ENCODE peak calls at places on chromosomes 7 and 10, in six cellular contexts. H is body of pancreas, P is endothelial cell of umbilical vein, C is prostate gland, J is IMR-90, O is spleen. G is an unnamed sample.

GRCh38 chr10:132326925-132327324 is 5.1 kb upstream of the LRRC27 start:
- DNase-seq in C (no peak), P (no peak), H (no peak), O (no peak), J (no peak), G (no peak)

GRCh38 chr10:21340341-21340740 is 185.1 kb downstream of the SKIDA1 start:
- DNase-seq in H (no peak), P (no peak), J (no peak), O (no peak), C (no peak), G (no peak)

GRCh38 chr7:46764100-46764941 is 817.6 kb downstream of the TNS3 start:
- DNase-seq in H (peak), P (peak), J (peak), C (peak), O (no peak), G (peak)

GRCh38 chr10:125102216-125102615 is 58.1 kb downstream of the CTBP2 start:
- DNase-seq in H (no peak), J (peak), O (peak), P (no peak), C (no peak), G (no peak)

GRCh38 chr7:83793558-83793957 is 144.6 kb upstream of the SEMA3E start:
- DNase-seq in P (no peak), C (no peak), H (no peak), J (no peak), O (no peak), G (no peak)

GRCh38 chr7:75889223-75889825 is 10.5 kb downstream of the RHBDD2 start:
- DNase-seq in H (no peak), C (no peak), O (no peak), J (no peak), P (no peak), G (no peak)

GRCh38 chr10:6299234-6299633 is 96.5 kb downstream of the PFKFB3 start:
- DNase-seq in J (no peak), C (no peak), O (no peak), H (peak), P (no peak), G (no peak)

GRCh38 chr7:40571796-40572195 is 437.0 kb downstream of the SUGCT start:
- DNase-seq in O (no peak), H (no peak), C (no peak), P (no peak), J (peak), G (no peak)

GRCh38 chr10:131946321-131946751 is 35.4 kb downstream of the BNIP3 start:
- DNase-seq in J (peak), P (peak), H (peak), O (peak), C (no peak), G (peak)

GRCh38 chr7:157526604-157527003 is 189.8 kb downstream of the DNAJB6 start:
- DNase-seq in P (no peak), J (no peak), O (peak), C (no peak), H (no peak), G (no peak)

GRCh38 chr7:82044497-82045080 is 274.7 kb upstream of the HGF start:
- DNase-seq in C (peak), P (peak), O (no peak), H (peak), J (peak), G (no peak)

GRCh38 chr10:86747796-86748581 is 8.4 kb upstream of the BMPR1A start:
- DNase-seq in J (peak), C (no peak), P (peak), H (no peak), O (no peak), G (no peak)

GRCh38 chr7:953547-954327 is 743 bp downstream of the ADAP1 start:
- DNase-seq in C (peak), J (peak), H (peak), P (no peak), O (peak), G (no peak)

GRCh38 chr7:139923090-139923489 is 94.0 kb downstream of the TBXAS1 start:
- DNase-seq in J (no peak), O (no peak), P (no peak), H (no peak), C (no peak), G (no peak)

GRCh38 chr10:35412900-35413491 is 76.7 kb downstream of the CCNY start:
- DNase-seq in H (no peak), O (no peak), J (peak), C (no peak), P (peak), G (peak)

GRCh38 chr7:10429516-10429915 is 544.2 kb upstream of the PHF14 start:
- DNase-seq in O (no peak), C (no peak), P (no peak), J (no peak), H (no peak), G (no peak)

GRCh38 chr7:142925413-142925812 is 8.1 kb downstream of the TRPV5 start:
- DNase-seq in O (no peak), C (no peak), J (no peak), H (no peak), P (no peak), G (no peak)

GRCh38 chr7:28096713-28097112 is 83.9 kb downstream of the JAZF1 start:
- DNase-seq in H (peak), J (peak), O (no peak), P (peak), C (peak), G (peak)

GRCh38 chr7:46169384-46169755 is 248.3 kb upstream of the IGFBP3 start:
- DNase-seq in H (no peak), O (no peak), J (peak), C (no peak), P (no peak), G (no peak)

GRCh38 chr10:4053940-4054339 is 268.9 kb upstream of the KLF6 start:
- DNase-seq in O (no peak), C (no peak), J (no peak), P (no peak), H (no peak), G (no peak)

GRCh38 chr10:45380903-45381610 is 7.0 kb downstream of the ALOX5 start:
- DNase-seq in H (peak), C (no peak), P (no peak), J (no peak), O (peak), G (no peak)
- TF ChIP-seq POLR2A in H (no peak), C (no peak), P (no peak), J (no peak), O (no peak), G (no peak)

GRCh38 chr10:88880287-88881094 is 446 bp downstream of the STAMBPL1 start:
- DNase-seq in O (peak), J (peak), P (peak), H (peak), C (peak), G (peak)
- TF ChIP-seq POLR2A in O (peak), J (peak), P (peak), H (peak), C (peak), G (no peak)

GRCh38 chr10:71252195-71252594 is 39.8 kb downstream of the UNC5B start:
- DNase-seq in C (no peak), O (no peak), J (no peak), P (no peak), H (no peak), G (no peak)
- TF ChIP-seq POLR2A in C (no peak), O (no peak), J (no peak), P (no peak), H (no peak), G (no peak)

GRCh38 chr10:72276421-72277339 is 3.0 kb downstream of the DDIT4 start:
- DNase-seq in H (peak), J (peak), P (no peak), C (no peak), O (no peak), G (no peak)

GRCh38 chr10:72276013-72276387 is 2.3 kb downstream of the DDIT4 start:
- DNase-seq in O (no peak), H (peak), J (no peak), P (no peak), C (peak), G (no peak)

GRCh38 chr10:72274213-72274729 is 547 bp downstream of the DDIT4 start:
- DNase-seq in O (peak), C (peak), J (peak), H (no peak), P (no peak), G (no peak)

GRCh38 chr10:72274730-72275350 is 1.1 kb downstream of the DDIT4 start:
- DNase-seq in C (peak), P (peak), J (peak), O (peak), H (peak), G (no peak)

DNA sequence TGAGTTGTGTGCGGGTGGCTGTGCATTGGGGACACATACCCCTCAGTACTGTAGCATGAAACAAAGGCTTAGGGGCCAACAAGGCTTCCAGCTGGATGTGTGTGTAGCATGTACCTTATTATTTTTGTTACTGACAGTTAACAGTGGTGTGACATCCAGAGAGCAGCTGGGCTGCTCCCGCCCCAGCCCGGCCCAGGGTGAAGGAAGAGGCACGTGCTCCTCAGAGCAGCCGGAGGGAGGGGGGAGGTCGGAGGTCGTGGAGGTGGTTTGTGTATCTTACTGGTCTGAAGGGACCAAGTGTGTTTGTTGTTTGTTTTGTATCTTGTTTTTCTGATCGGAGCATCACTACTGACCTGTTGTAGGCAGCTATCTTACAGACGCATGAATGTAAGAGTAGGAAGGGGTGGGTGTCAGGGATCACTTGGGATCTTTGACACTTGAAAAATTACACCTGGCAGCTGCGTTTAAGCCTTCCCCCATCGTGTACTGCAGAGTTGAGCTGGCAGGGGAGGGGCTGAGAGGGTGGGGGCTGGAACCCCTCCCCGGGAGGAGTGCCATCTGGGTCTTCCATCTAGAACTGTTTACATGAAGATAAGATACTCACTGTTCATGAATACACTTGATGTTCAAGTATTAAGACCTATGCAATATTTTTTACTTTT is 1.8 kb downstream of the DDIT4 start:
- DNase-seq in J (peak), P (no peak), H (peak), C (no peak), O (no peak), G (no peak)
- TF ChIP-seq POLR2A in J (no peak), P (no peak), H (no peak), C (peak), O (no peak), G (no peak)

GRCh38 chr7:152435384-152436278 is at the start of gene KMT2C:
- DNase-seq in H (peak), C (peak), J (peak), P (peak), O (peak), G (peak)
- TF ChIP-seq POLR2A in H (peak), C (peak), J (peak), P (no peak), O (no peak), G (peak)

GRCh38 chr10:114825513-114826253 is 4.1 kb downstream of the FHIP2A start:
- DNase-seq in H (peak), J (peak), O (no peak), C (no peak), P (peak), G (no peak)
- TF ChIP-seq POLR2A in H (no peak), J (no peak), O (no peak), C (no peak), P (no peak), G (no peak)

DNA sequence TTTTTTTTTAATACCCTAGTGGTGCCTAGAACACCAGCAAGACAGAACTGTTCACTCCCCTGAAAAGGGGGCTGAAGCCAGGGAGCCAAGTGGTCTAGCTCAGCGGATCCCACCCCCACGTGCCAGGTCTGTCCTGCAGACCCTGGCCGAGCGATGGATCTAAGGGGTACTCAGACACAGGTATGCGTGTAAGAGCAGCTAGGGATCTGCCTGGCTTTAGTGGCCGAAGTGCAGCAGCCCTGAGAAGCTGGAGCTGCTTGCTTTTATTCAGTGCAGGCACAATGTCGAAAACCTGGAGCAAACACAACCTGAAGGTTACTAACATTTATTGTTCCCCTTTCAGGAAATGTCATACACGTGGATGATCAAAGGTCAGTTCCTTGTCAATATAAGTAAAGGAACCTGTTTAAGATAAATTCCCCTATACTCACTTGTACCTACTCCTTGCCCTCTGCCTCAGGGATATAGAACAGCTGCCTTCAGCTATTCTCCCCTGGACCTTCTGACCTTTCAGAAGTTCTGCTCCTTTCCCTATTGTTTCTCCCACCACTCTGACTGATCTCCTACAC is 3.3 kb upstream of the SAMD9 start:
- DNase-seq in H (no peak), P (no peak), J (no peak), O (no peak), C (no peak), G (no peak)
- TF ChIP-seq POLR2A in H (no peak), P (no peak), J (no peak), O (no peak), C (no peak), G (no peak)

GRCh38 chr10:947051-947450 is 15.5 kb upstream of the LARP4B start:
- DNase-seq in H (no peak), C (peak), P (no peak), O (no peak), J (no peak), G (no peak)

GRCh38 chr10:947881-948280 is 16.4 kb upstream of the LARP4B start:
- DNase-seq in O (no peak), P (no peak), C (no peak), J (no peak), H (no peak), G (no peak)

GRCh38 chr10:945778-946177 is 14.3 kb upstream of the LARP4B start:
- DNase-seq in P (no peak), C (no peak), H (no peak), O (no peak), J (no peak), G (no peak)

GRCh38 chr10:943334-944033 is 12.0 kb upstream of the LARP4B start:
- DNase-seq in P (no peak), J (no peak), C (no peak), O (no peak), H (no peak), G (no peak)

DNA sequence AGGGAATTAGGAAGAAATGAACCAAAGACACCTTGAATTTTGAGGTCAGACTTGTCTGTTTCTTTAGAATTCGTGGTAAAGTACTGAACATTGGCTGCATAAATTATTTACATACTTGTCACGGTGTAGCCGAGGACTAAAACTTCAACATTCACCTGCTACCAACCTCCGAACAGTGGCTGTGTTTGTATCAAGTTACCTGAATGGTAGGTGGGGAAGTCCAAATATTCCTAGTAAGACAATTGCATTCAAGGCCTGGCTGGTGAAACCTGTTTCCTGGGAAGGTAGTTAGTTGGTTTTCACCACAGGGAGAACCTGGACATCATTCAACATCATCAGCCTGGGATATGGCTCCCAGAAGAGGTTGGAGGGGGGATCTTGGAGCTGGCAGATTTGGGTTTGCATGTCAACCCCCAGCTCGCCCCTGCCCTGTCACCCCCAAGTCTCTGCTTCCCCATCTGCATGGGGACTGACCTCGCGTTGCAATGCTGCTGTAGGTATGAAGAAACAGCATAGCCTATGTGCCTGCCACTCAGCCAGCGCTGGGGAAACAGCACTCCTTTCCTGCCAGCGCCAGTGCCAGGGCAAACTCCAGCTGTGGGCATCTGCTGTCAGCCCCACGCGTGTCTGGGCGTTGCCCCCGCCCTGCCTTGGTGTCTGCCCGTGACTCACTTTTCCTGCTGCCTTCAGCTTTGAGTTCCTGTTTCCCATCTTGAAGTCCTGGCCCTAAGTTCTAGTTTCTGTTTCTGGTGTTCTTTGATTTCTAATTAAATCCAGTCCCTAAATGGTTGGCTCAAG is 12.7 kb upstream of the LARP4B start:
- DNase-seq in P (peak), O (peak), H (peak), J (peak), C (no peak), G (peak)
- TF ChIP-seq POLR2A in P (no peak), O (no peak), H (no peak), J (no peak), C (no peak), G (no peak)

G was measured in H54.